ENCODE peak calls at places on chromosomes 16 and 17, in nine cellular contexts. One of them, this sample, is unnamed.

GRCh38 chr17:60141111-60142018 is 8.4 kb upstream of the CA4 start:
- DNase-seq in cardiac septum: no peak
- DNase-seq in naive thymus-derived CD8-positive, alpha-beta T cell: no peak
- DNase-seq in left ventricle myocardium inferior: no peak
- DNase-seq in A172: no peak
- DNase-seq in tibial artery: no peak
- DNase-seq in GM13976: no peak
- DNase-seq in neural progenitor cell: peak
- DNase-seq in GM18507: no peak
- DNase-seq in this sample: no peak

GRCh38 chr17:15782809-15783208 is 50.7 kb downstream of the TBC1D26 start:
- DNase-seq in cardiac septum: peak
- DNase-seq in naive thymus-derived CD8-positive, alpha-beta T cell: peak
- DNase-seq in left ventricle myocardium inferior: peak
- DNase-seq in A172: no peak
- DNase-seq in tibial artery: peak
- DNase-seq in GM13976: no peak
- DNase-seq in neural progenitor cell: no peak
- DNase-seq in GM18507: no peak
- DNase-seq in this sample: no peak

GRCh38 chr17:58534331-58534730 is 19.9 kb upstream of the MTMR4 start:
- DNase-seq in cardiac septum: no peak
- DNase-seq in naive thymus-derived CD8-positive, alpha-beta T cell: no peak
- DNase-seq in left ventricle myocardium inferior: no peak
- DNase-seq in A172: no peak
- DNase-seq in tibial artery: no peak
- DNase-seq in GM13976: no peak
- DNase-seq in neural progenitor cell: no peak
- DNase-seq in GM18507: no peak
- DNase-seq in this sample: no peak

GRCh38 chr17:15659663-15660062 is 24.4 kb downstream of the TRIM16 start:
- DNase-seq in cardiac septum: no peak
- DNase-seq in naive thymus-derived CD8-positive, alpha-beta T cell: no peak
- DNase-seq in left ventricle myocardium inferior: no peak
- DNase-seq in A172: peak
- DNase-seq in tibial artery: no peak
- DNase-seq in GM13976: no peak
- DNase-seq in neural progenitor cell: no peak
- DNase-seq in GM18507: no peak
- DNase-seq in this sample: no peak

GRCh38 chr16:73228649-73229048 is 180.7 kb upstream of the ZFHX3 start:
- DNase-seq in cardiac septum: no peak
- DNase-seq in naive thymus-derived CD8-positive, alpha-beta T cell: no peak
- DNase-seq in left ventricle myocardium inferior: no peak
- DNase-seq in A172: peak
- DNase-seq in tibial artery: no peak
- DNase-seq in GM13976: no peak
- DNase-seq in neural progenitor cell: no peak
- DNase-seq in GM18507: no peak
- DNase-seq in this sample: no peak

GRCh38 chr17:79006794-79007503 is 2.6 kb downstream of the CANT1 start:
- DNase-seq in cardiac septum: no peak
- DNase-seq in naive thymus-derived CD8-positive, alpha-beta T cell: no peak
- DNase-seq in left ventricle myocardium inferior: no peak
- DNase-seq in A172: no peak
- DNase-seq in tibial artery: peak
- DNase-seq in GM13976: no peak
- DNase-seq in neural progenitor cell: no peak
- DNase-seq in GM18507: no peak
- DNase-seq in this sample: no peak

GRCh38 chr16:48143816-48144215 is 12.0 kb downstream of the ABCC12 start:
- DNase-seq in cardiac septum: no peak
- DNase-seq in naive thymus-derived CD8-positive, alpha-beta T cell: no peak
- DNase-seq in left ventricle myocardium inferior: no peak
- DNase-seq in A172: no peak
- DNase-seq in tibial artery: no peak
- DNase-seq in GM13976: no peak
- DNase-seq in neural progenitor cell: no peak
- DNase-seq in GM18507: no peak
- DNase-seq in this sample: no peak

GRCh38 chr17:63780507-63780906 is 6.5 kb downstream of the DDX42 start:
- DNase-seq in cardiac septum: no peak
- DNase-seq in naive thymus-derived CD8-positive, alpha-beta T cell: no peak
- DNase-seq in left ventricle myocardium inferior: no peak
- DNase-seq in A172: no peak
- DNase-seq in tibial artery: no peak
- DNase-seq in GM13976: no peak
- DNase-seq in neural progenitor cell: no peak
- DNase-seq in GM18507: no peak
- DNase-seq in this sample: no peak

GRCh38 chr17:21214777-21215541 is 998 bp upstream of the TMEM11 start:
- DNase-seq in cardiac septum: no peak
- DNase-seq in naive thymus-derived CD8-positive, alpha-beta T cell: no peak
- DNase-seq in left ventricle myocardium inferior: no peak
- DNase-seq in A172: no peak
- DNase-seq in tibial artery: peak
- DNase-seq in GM13976: no peak
- DNase-seq in neural progenitor cell: peak
- DNase-seq in GM18507: no peak
- DNase-seq in this sample: no peak

GRCh38 chr17:7846765-7847661 is 7.9 kb upstream of the TMEM88 start:
- DNase-seq in cardiac septum: no peak
- DNase-seq in naive thymus-derived CD8-positive, alpha-beta T cell: no peak
- DNase-seq in left ventricle myocardium inferior: no peak
- DNase-seq in A172: no peak
- DNase-seq in tibial artery: peak
- DNase-seq in GM13976: no peak
- DNase-seq in neural progenitor cell: no peak
- DNase-seq in GM18507: no peak
- DNase-seq in this sample: peak

GRCh38 chr16:68759062-68759461 is 22.0 kb downstream of the CDH1 start:
- DNase-seq in cardiac septum: no peak
- DNase-seq in naive thymus-derived CD8-positive, alpha-beta T cell: no peak
- DNase-seq in left ventricle myocardium inferior: no peak
- DNase-seq in A172: no peak
- DNase-seq in tibial artery: no peak
- DNase-seq in GM13976: no peak
- DNase-seq in neural progenitor cell: no peak
- DNase-seq in GM18507: no peak
- DNase-seq in this sample: no peak

GRCh38 chr16:79912592-79913310 is 312.2 kb upstream of the MAF start:
- DNase-seq in cardiac septum: no peak
- DNase-seq in naive thymus-derived CD8-positive, alpha-beta T cell: no peak
- DNase-seq in left ventricle myocardium inferior: no peak
- DNase-seq in A172: peak
- DNase-seq in tibial artery: no peak
- DNase-seq in GM13976: no peak
- DNase-seq in neural progenitor cell: no peak
- DNase-seq in GM18507: no peak
- DNase-seq in this sample: no peak

GRCh38 chr17:66494023-66494803 is 191.8 kb downstream of the PRKCA start:
- DNase-seq in cardiac septum: no peak
- DNase-seq in naive thymus-derived CD8-positive, alpha-beta T cell: peak
- DNase-seq in left ventricle myocardium inferior: no peak
- DNase-seq in A172: peak
- DNase-seq in tibial artery: no peak
- DNase-seq in GM13976: no peak
- DNase-seq in neural progenitor cell: no peak
- DNase-seq in GM18507: no peak
- DNase-seq in this sample: no peak

GRCh38 chr17:81253358-81254131 is 14.4 kb downstream of the NDUFAF8 start:
- DNase-seq in cardiac septum: no peak
- DNase-seq in naive thymus-derived CD8-positive, alpha-beta T cell: peak
- DNase-seq in left ventricle myocardium inferior: no peak
- DNase-seq in A172: peak
- DNase-seq in tibial artery: no peak
- DNase-seq in GM13976: peak
- DNase-seq in neural progenitor cell: peak
- DNase-seq in GM18507: no peak
- DNase-seq in this sample: no peak

GRCh38 chr16:2250652-2251280 is 621 bp downstream of the ECI1 start:
- DNase-seq in cardiac septum: no peak
- DNase-seq in naive thymus-derived CD8-positive, alpha-beta T cell: peak
- DNase-seq in left ventricle myocardium inferior: no peak
- DNase-seq in A172: peak
- DNase-seq in tibial artery: no peak
- DNase-seq in GM13976: no peak
- DNase-seq in neural progenitor cell: no peak
- DNase-seq in GM18507: no peak
- DNase-seq in this sample: no peak

GRCh38 chr17:14902803-14903202 is 362.3 kb downstream of the PMP22 start:
- DNase-seq in cardiac septum: no peak
- DNase-seq in naive thymus-derived CD8-positive, alpha-beta T cell: no peak
- DNase-seq in left ventricle myocardium inferior: no peak
- DNase-seq in A172: no peak
- DNase-seq in tibial artery: no peak
- DNase-seq in GM13976: no peak
- DNase-seq in neural progenitor cell: no peak
- DNase-seq in GM18507: no peak
- DNase-seq in this sample: no peak

GRCh38 chr17:11511696-11512095 is 86.6 kb upstream of the DNAH9 start:
- DNase-seq in cardiac septum: no peak
- DNase-seq in naive thymus-derived CD8-positive, alpha-beta T cell: no peak
- DNase-seq in left ventricle myocardium inferior: no peak
- DNase-seq in A172: no peak
- DNase-seq in tibial artery: no peak
- DNase-seq in GM13976: no peak
- DNase-seq in neural progenitor cell: no peak
- DNase-seq in GM18507: no peak
- DNase-seq in this sample: no peak

GRCh38 chr17:72997559-72997958 is 94.9 kb downstream of the SLC39A11 start:
- DNase-seq in cardiac septum: no peak
- DNase-seq in naive thymus-derived CD8-positive, alpha-beta T cell: no peak
- DNase-seq in left ventricle myocardium inferior: no peak
- DNase-seq in A172: peak
- DNase-seq in tibial artery: no peak
- DNase-seq in GM13976: no peak
- DNase-seq in neural progenitor cell: no peak
- DNase-seq in GM18507: no peak
- DNase-seq in this sample: no peak

GRCh38 chr16:1929578-1930337 is 11.5 kb upstream of the HS3ST6 start:
- DNase-seq in cardiac septum: peak
- DNase-seq in naive thymus-derived CD8-positive, alpha-beta T cell: peak
- DNase-seq in left ventricle myocardium inferior: peak
- DNase-seq in A172: peak
- DNase-seq in tibial artery: peak
- DNase-seq in GM13976: peak
- DNase-seq in neural progenitor cell: peak
- DNase-seq in GM18507: peak
- DNase-seq in this sample: peak

GRCh38 chr16:31869511-31870201 is 4.0 kb upstream of the ZNF267 start:
- DNase-seq in cardiac septum: peak
- DNase-seq in naive thymus-derived CD8-positive, alpha-beta T cell: peak
- DNase-seq in left ventricle myocardium inferior: no peak
- DNase-seq in A172: peak
- DNase-seq in tibial artery: no peak
- DNase-seq in GM13976: peak
- DNase-seq in neural progenitor cell: no peak
- DNase-seq in GM18507: no peak
- DNase-seq in this sample: no peak

GRCh38 chr17:64103751-64104364 is 26.1 kb downstream of the ERN1 start:
- DNase-seq in cardiac septum: no peak
- DNase-seq in naive thymus-derived CD8-positive, alpha-beta T cell: no peak
- DNase-seq in left ventricle myocardium inferior: no peak
- DNase-seq in A172: peak
- DNase-seq in tibial artery: no peak
- DNase-seq in GM13976: no peak
- DNase-seq in neural progenitor cell: no peak
- DNase-seq in GM18507: no peak
- DNase-seq in this sample: no peak

GRCh38 chr17:9259419-9259818 is 238.1 kb downstream of the NTN1 start:
- DNase-seq in cardiac septum: no peak
- DNase-seq in naive thymus-derived CD8-positive, alpha-beta T cell: no peak
- DNase-seq in left ventricle myocardium inferior: peak
- DNase-seq in A172: no peak
- DNase-seq in tibial artery: no peak
- DNase-seq in GM13976: no peak
- DNase-seq in neural progenitor cell: no peak
- DNase-seq in GM18507: no peak
- DNase-seq in this sample: no peak

GRCh38 chr16:11725457-11725856 is 17.2 kb downstream of the TXNDC11 start:
- DNase-seq in cardiac septum: no peak
- DNase-seq in naive thymus-derived CD8-positive, alpha-beta T cell: no peak
- DNase-seq in left ventricle myocardium inferior: no peak
- DNase-seq in A172: no peak
- DNase-seq in tibial artery: no peak
- DNase-seq in GM13976: no peak
- DNase-seq in neural progenitor cell: no peak
- DNase-seq in GM18507: no peak
- DNase-seq in this sample: no peak

GRCh38 chr16:5498562-5498961 is 401.0 kb upstream of the EEF2KMT start:
- DNase-seq in cardiac septum: no peak
- DNase-seq in naive thymus-derived CD8-positive, alpha-beta T cell: no peak
- DNase-seq in left ventricle myocardium inferior: no peak
- DNase-seq in A172: no peak
- DNase-seq in tibial artery: no peak
- DNase-seq in GM13976: no peak
- DNase-seq in neural progenitor cell: no peak
- DNase-seq in GM18507: no peak
- DNase-seq in this sample: no peak

GRCh38 chr17:58956997-58957724 is 149.5 kb downstream of the TRIM37 start:
- DNase-seq in cardiac septum: no peak
- DNase-seq in naive thymus-derived CD8-positive, alpha-beta T cell: no peak
- DNase-seq in left ventricle myocardium inferior: no peak
- DNase-seq in A172: peak
- DNase-seq in tibial artery: no peak
- DNase-seq in GM13976: no peak
- DNase-seq in neural progenitor cell: no peak
- DNase-seq in GM18507: no peak
- DNase-seq in this sample: no peak

GRCh38 chr16:85929259-85929704 is 30.3 kb downstream of the IRF8 start:
- DNase-seq in cardiac septum: no peak
- DNase-seq in naive thymus-derived CD8-positive, alpha-beta T cell: no peak
- DNase-seq in left ventricle myocardium inferior: no peak
- DNase-seq in A172: no peak
- DNase-seq in tibial artery: no peak
- DNase-seq in GM13976: no peak
- DNase-seq in neural progenitor cell: no peak
- DNase-seq in GM18507: no peak
- DNase-seq in this sample: no peak

GRCh38 chr17:8176197-8176940 is at the start of gene TMEM107:
- DNase-seq in cardiac septum: peak
- DNase-seq in naive thymus-derived CD8-positive, alpha-beta T cell: peak
- DNase-seq in left ventricle myocardium inferior: peak
- DNase-seq in A172: peak
- DNase-seq in tibial artery: peak
- DNase-seq in GM13976: peak
- DNase-seq in neural progenitor cell: peak
- DNase-seq in GM18507: no peak
- DNase-seq in this sample: peak

GRCh38 chr16:79772028-79772427 is 171.5 kb upstream of the MAF start:
- DNase-seq in cardiac septum: no peak
- DNase-seq in naive thymus-derived CD8-positive, alpha-beta T cell: no peak
- DNase-seq in left ventricle myocardium inferior: no peak
- DNase-seq in A172: no peak
- DNase-seq in tibial artery: no peak
- DNase-seq in GM13976: no peak
- DNase-seq in neural progenitor cell: no peak
- DNase-seq in GM18507: no peak
- DNase-seq in this sample: no peak

GRCh38 chr16:17460890-17461289 is 9.9 kb downstream of the XYLT1 start:
- DNase-seq in cardiac septum: no peak
- DNase-seq in naive thymus-derived CD8-positive, alpha-beta T cell: no peak
- DNase-seq in left ventricle myocardium inferior: no peak
- DNase-seq in A172: no peak
- DNase-seq in tibial artery: peak
- DNase-seq in GM13976: no peak
- DNase-seq in neural progenitor cell: no peak
- DNase-seq in GM18507: no peak
- DNase-seq in this sample: no peak

GRCh38 chr16:86371083-86371803 is 139.1 kb upstream of the FOXF1 start:
- DNase-seq in cardiac septum: no peak
- DNase-seq in naive thymus-derived CD8-positive, alpha-beta T cell: no peak
- DNase-seq in left ventricle myocardium inferior: no peak
- DNase-seq in A172: no peak
- DNase-seq in tibial artery: no peak
- DNase-seq in GM13976: no peak
- DNase-seq in neural progenitor cell: no peak
- DNase-seq in GM18507: no peak
- DNase-seq in this sample: no peak

GRCh38 chr17:79936661-79937434 is 97.6 kb upstream of the CBX4 start:
- DNase-seq in cardiac septum: no peak
- DNase-seq in naive thymus-derived CD8-positive, alpha-beta T cell: peak
- DNase-seq in left ventricle myocardium inferior: no peak
- DNase-seq in A172: no peak
- DNase-seq in tibial artery: no peak
- DNase-seq in GM13976: no peak
- DNase-seq in neural progenitor cell: no peak
- DNase-seq in GM18507: no peak
- DNase-seq in this sample: no peak